ENCODE peak calls at places on chromosomes 7 and 10, in eight cellular contexts. G is Ammon's horn; J is HFFc6; T is AG08395; M is fibroblast of the conjunctiva; H is activated CD8-positive, alpha-beta T cell treated with anti-CD3 and anti-CD28 coated beads, Interleukin-2, amount 10 ng/mL, durations not matched to agents 7 days and 5 days; V is HCT116; X is colonic mucosa. Z is an unnamed sample.
A peak's percentile ranks its signal among the peaks of the same experiment; 100 is the strongest.

GRCh38 chr7:92498557-92498956 is 20.8 kb upstream of the ERVW-1 start:
- DNase-seq in G (no peak), J (no peak), T (no peak), M (no peak), H (no peak), V (no peak), X (no peak), Z (no peak)

GRCh38 chr7:79876769-79877362 is 257.8 kb upstream of the GNAI1 start:
- DNase-seq in G (no peak), J (peak; percentile 92), T (peak; percentile 2), M (peak; percentile 78), H (peak; percentile 24), V (no peak), X (no peak), Z (peak; percentile 91)

GRCh38 chr7:26680616-26681015 is 183.8 kb downstream of the SKAP2 start:
- DNase-seq in G (no peak), J (no peak), T (no peak), M (no peak), H (no peak), V (no peak), X (no peak), Z (no peak)

GRCh38 chr10:13496931-13497330 is 31.9 kb downstream of the BEND7 start:
- DNase-seq in G (no peak), J (no peak), T (no peak), M (no peak), H (no peak), V (no peak), X (no peak), Z (no peak)

GRCh38 chr10:50594012-50594411 is 29.7 kb downstream of the SGMS1 start:
- DNase-seq in G (no peak), J (peak; percentile 76), T (peak; percentile 63), M (peak; percentile 95), H (no peak), V (no peak), X (no peak), Z (peak; percentile 81)

GRCh38 chr7:32892521-32893224 is 1.1 kb upstream of the KBTBD2 start:
- DNase-seq in G (peak; percentile 63), J (peak; percentile 75), T (peak; percentile 12), M (peak; percentile 47), H (peak; percentile 63), V (peak; percentile 4), X (peak; percentile 54), Z (peak; percentile 66)

GRCh38 chr10:108783897-108784296 is 1139.4 kb downstream of the XPNPEP1 start:
- DNase-seq in G (peak; percentile 14), J (peak; percentile 43), T (peak; percentile 12), M (peak; percentile 26), H (peak; percentile 28), V (peak; percentile 39), X (peak; percentile 22), Z (peak; percentile 36)

GRCh38 chr7:116950889-116951351 is 2.4 kb upstream of the ST7 start:
- DNase-seq in G (no peak), J (no peak), T (no peak), M (no peak), H (no peak), V (no peak), X (no peak), Z (peak; percentile 45)

GRCh38 chr10:120961720-120962259 is 110.6 kb downstream of the WDR11 start:
- DNase-seq in G (no peak), J (no peak), T (no peak), M (no peak), H (no peak), V (no peak), X (no peak), Z (no peak)

GRCh38 chr7:148697950-148698396 is 730 bp upstream of the CUL1 start:
- DNase-seq in G (peak; percentile 17), J (peak; percentile 6), T (no peak), M (no peak), H (no peak), V (no peak), X (peak; percentile 52), Z (peak; percentile 25)

GRCh38 chr10:131288648-131289047 is 22.9 kb downstream of the TCERG1L start:
- DNase-seq in G (no peak), J (no peak), T (no peak), M (no peak), H (no peak), V (no peak), X (no peak), Z (no peak)

GRCh38 chr10:7491230-7491629 is 80.4 kb upstream of the SFMBT2 start:
- DNase-seq in G (no peak), J (no peak), T (no peak), M (no peak), H (no peak), V (no peak), X (no peak), Z (no peak)

GRCh38 chr7:68684246-68684850 is 913.9 kb upstream of the AUTS2 start:
- DNase-seq in G (peak; percentile 88), J (no peak), T (no peak), M (no peak), H (no peak), V (no peak), X (no peak), Z (peak; percentile 86)

GRCh38 chr10:70601775-70602174 is 766 bp downstream of the PRF1 start:
- DNase-seq in G (no peak), J (no peak), T (no peak), M (no peak), H (peak; percentile 50), V (no peak), X (no peak), Z (no peak)

GRCh38 chr10:8130973-8131911 is 76.8 kb downstream of the GATA3 start:
- DNase-seq in G (no peak), J (no peak), T (peak; percentile 7), M (no peak), H (peak; percentile 45), V (peak; percentile 37), X (no peak), Z (peak; percentile 87)

GRCh38 chr10:124271671-124272070 is 147.1 kb downstream of the OAT start:
- DNase-seq in G (no peak), J (no peak), T (no peak), M (no peak), H (no peak), V (no peak), X (no peak), Z (no peak)

GRCh38 chr7:135846339-135846738 is 97.7 kb upstream of the FAM180A start:
- DNase-seq in G (no peak), J (no peak), T (no peak), M (no peak), H (no peak), V (no peak), X (no peak), Z (no peak)

GRCh38 chr7:157404845-157405481 is 68.2 kb downstream of the DNAJB6 start:
- DNase-seq in G (no peak), J (peak; percentile 98), T (peak; percentile 88), M (peak; percentile 70), H (peak; percentile 24), V (no peak), X (no peak), Z (peak; percentile 76)

GRCh38 chr7:111138196-111138569 is 47.3 kb downstream of the LRRN3 start:
- DNase-seq in G (peak; percentile 46), J (peak; percentile 64), T (peak; percentile 26), M (no peak), H (peak; percentile 78), V (peak; percentile 62), X (peak; percentile 26), Z (peak; percentile 44)

GRCh38 chr7:110373514-110374258 is 717.2 kb upstream of the LRRN3 start:
- DNase-seq in G (no peak), J (no peak), T (no peak), M (no peak), H (no peak), V (no peak), X (no peak), Z (peak; percentile 12)

GRCh38 chr7:156175003-156175402 is 362.7 kb upstream of the SHH start:
- DNase-seq in G (no peak), J (no peak), T (no peak), M (no peak), H (no peak), V (no peak), X (no peak), Z (no peak)

GRCh38 chr10:93475871-93476270 is 6.3 kb downstream of the MYOF start:
- DNase-seq in G (no peak), J (peak; percentile 87), T (peak; percentile 24), M (no peak), H (no peak), V (peak; percentile 97), X (peak; percentile 75), Z (peak; percentile 97)

GRCh38 chr10:18689498-18689897 is 30.3 kb downstream of the ARL5B start:
- DNase-seq in G (peak; percentile 9), J (peak; percentile 39), T (peak; percentile 41), M (peak; percentile 18), H (no peak), V (no peak), X (no peak), Z (peak; percentile 32)

GRCh38 chr10:89785095-89785494 is 83.7 kb downstream of the KIF20B start:
- DNase-seq in G (no peak), J (no peak), T (no peak), M (no peak), H (no peak), V (no peak), X (no peak), Z (no peak)

GRCh38 chr7:143008007-143008901 is 18.7 kb downstream of the OR9A2 start:
- DNase-seq in G (peak; percentile 88), J (peak; percentile 33), T (peak; percentile 77), M (peak; percentile 37), H (peak; percentile 86), V (peak; percentile 46), X (peak; percentile 80), Z (peak; percentile 9)

GRCh38 chr7:45434404-45434803 is 139.8 kb upstream of the ADCY1 start:
- DNase-seq in G (no peak), J (no peak), T (no peak), M (no peak), H (no peak), V (no peak), X (no peak), Z (no peak)

GRCh38 chr7:98902523-98902922 is 24.2 kb downstream of the TRRAP start:
- DNase-seq in G (no peak), J (no peak), T (no peak), M (no peak), H (no peak), V (no peak), X (no peak), Z (no peak)

GRCh38 chr7:106610996-106611886 is 49.7 kb downstream of the CCDC71L start:
- DNase-seq in G (no peak), J (no peak), T (no peak), M (peak; percentile 8), H (no peak), V (no peak), X (no peak), Z (peak; percentile 25)

GRCh38 chr7:38502289-38502688 is 128.9 kb downstream of the AMPH start:
- DNase-seq in G (no peak), J (no peak), T (no peak), M (no peak), H (no peak), V (no peak), X (no peak), Z (no peak)

GRCh38 chr10:34316154-34316553 is 498.9 kb downstream of the PARD3 start:
- DNase-seq in G (no peak), J (no peak), T (no peak), M (no peak), H (no peak), V (no peak), X (no peak), Z (no peak)

GRCh38 chr7:93889261-93889660 is 1.3 kb downstream of the TFPI2 start:
- DNase-seq in G (no peak), J (peak; percentile 58), T (peak; percentile 25), M (no peak), H (no peak), V (no peak), X (no peak), Z (peak; percentile 79)

GRCh38 chr7:36192050-36192824 is 39.2 kb downstream of the EEPD1 start:
- DNase-seq in G (peak; percentile 45), J (peak; percentile 88), T (peak; percentile 85), M (peak; percentile 44), H (no peak), V (no peak), X (no peak), Z (peak; percentile 84)

GRCh38 chr7:101913876-101914275 is 96.5 kb downstream of the CUX1 start:
- DNase-seq in G (no peak), J (no peak), T (peak; percentile 11), M (no peak), H (no peak), V (no peak), X (no peak), Z (peak; percentile 88)

GRCh38 chr10:75663947-75664664 is 232.7 kb downstream of the LRMDA start:
- DNase-seq in G (no peak), J (no peak), T (no peak), M (no peak), H (no peak), V (no peak), X (no peak), Z (peak; percentile 49)